ENCODE peak calls at places on chromosome 20, in ten cellular contexts. F, U, I, Z, T, N, B, K, D and O are unnamed samples.
A peak's percentile ranks its signal among the peaks of the same experiment; 100 is the strongest.

GRCh38 chr20:63387917-63388316 is 26.8 kb upstream of the CHRNA4 start:
- DNase-seq in Z (no peak), T (no peak), D (no peak), I (no peak), F (no peak), K (no peak), N (no peak), B (no peak), U (no peak), O (no peak)

GRCh38 chr20:64086801-64087200 is 2.6 kb upstream of the LKAAEAR1 start:
- DNase-seq in N (no peak), T (no peak), D (no peak), K (no peak), B (no peak), Z (no peak), F (no peak), U (no peak), I (no peak), O (no peak)

GRCh38 chr20:45095753-45096371 is 5.1 kb downstream of the KCNS1 start:
- DNase-seq in Z (no peak), D (peak; percentile 66), T (peak; percentile 61), I (peak; percentile 44), K (peak; percentile 63), N (peak; percentile 69), B (peak; percentile 24), F (peak; percentile 45), U (peak; percentile 83), O (no peak)

GRCh38 chr20:17860306-17861197 is 108.0 kb downstream of the SNX5 start:
- DNase-seq in U (no peak), T (no peak), N (no peak), B (no peak), F (no peak), I (no peak), Z (no peak), K (no peak), D (no peak), O (no peak)

GRCh38 chr20:50578778-50579165 is 68.6 kb downstream of the PTPN1 start:
- DNase-seq in K (no peak), T (no peak), I (no peak), B (no peak), Z (no peak), N (no peak), F (no peak), U (no peak), D (no peak), O (no peak)

GRCh38 chr20:33933469-33933909 is 60.2 kb upstream of the RALY start:
- DNase-seq in K (peak; percentile 38), D (peak; percentile 62), Z (no peak), F (no peak), U (peak; percentile 48), T (peak; percentile 63), I (peak; percentile 70), B (peak; percentile 76), N (peak; percentile 90), O (no peak)

GRCh38 chr20:19947611-19948264 is 69.4 kb upstream of the NAA20 start:
- DNase-seq in K (no peak), F (peak; percentile 83), D (no peak), T (no peak), I (no peak), Z (peak; percentile 9), N (no peak), U (no peak), B (no peak), O (no peak)

GRCh38 chr20:46545077-46545826 is 5.2 kb downstream of the OCSTAMP start:
- DNase-seq in U (no peak), N (no peak), Z (peak; percentile 9), K (no peak), D (peak; percentile 47), T (no peak), I (no peak), F (no peak), B (no peak), O (no peak)